ENCODE peak calls at places on chromosome 13, in nine cellular contexts. One of them, this sample, is unnamed.

GRCh38 chr13:21504379-21504778 is 45.3 kb upstream of the ZDHHC20 start:
- DNase-seq in lower leg skin: no peak
- DNase-seq in progenitor cell of endocrine pancreas: no peak
- DNase-seq in CD4-positive, alpha-beta T cell: no peak
- DNase-seq in activated naive CD8-positive, alpha-beta T cell treated with anti-CD3 and anti-CD28 coated beads, Interleukin-2, amount 50 U/mL, for 16 hours: no peak
- DNase-seq in transverse colon: no peak
- DNase-seq in aorta: no peak
- DNase-seq in mucosa of descending colon: no peak
- DNase-seq in frontal cortex: no peak
- DNase-seq in this sample: no peak

GRCh38 chr13:111937763-111938375 is 129.1 kb upstream of the SOX1 start:
- DNase-seq in lower leg skin: no peak
- DNase-seq in progenitor cell of endocrine pancreas: no peak
- DNase-seq in CD4-positive, alpha-beta T cell: no peak
- DNase-seq in activated naive CD8-positive, alpha-beta T cell treated with anti-CD3 and anti-CD28 coated beads, Interleukin-2, amount 50 U/mL, for 16 hours: no peak
- DNase-seq in transverse colon: no peak
- DNase-seq in aorta: no peak
- DNase-seq in mucosa of descending colon: no peak
- DNase-seq in frontal cortex: no peak
- DNase-seq in this sample: peak

GRCh38 chr13:28455580-28456194 is 39.2 kb downstream of the FLT1 start:
- DNase-seq in lower leg skin: no peak
- DNase-seq in progenitor cell of endocrine pancreas: no peak
- DNase-seq in CD4-positive, alpha-beta T cell: no peak
- DNase-seq in activated naive CD8-positive, alpha-beta T cell treated with anti-CD3 and anti-CD28 coated beads, Interleukin-2, amount 50 U/mL, for 16 hours: no peak
- DNase-seq in transverse colon: no peak
- DNase-seq in aorta: no peak
- DNase-seq in mucosa of descending colon: no peak
- DNase-seq in frontal cortex: no peak
- DNase-seq in this sample: no peak

GRCh38 chr13:30421093-30422055 is 919 bp upstream of the UBE2L5 start:
- DNase-seq in lower leg skin: peak
- DNase-seq in progenitor cell of endocrine pancreas: peak
- DNase-seq in CD4-positive, alpha-beta T cell: no peak
- DNase-seq in activated naive CD8-positive, alpha-beta T cell treated with anti-CD3 and anti-CD28 coated beads, Interleukin-2, amount 50 U/mL, for 16 hours: no peak
- DNase-seq in transverse colon: peak
- DNase-seq in aorta: peak
- DNase-seq in mucosa of descending colon: peak
- DNase-seq in frontal cortex: peak
- DNase-seq in this sample: peak

GRCh38 chr13:81957121-81957520 is 1616.2 kb upstream of the SPRY2 start:
- DNase-seq in lower leg skin: no peak
- DNase-seq in progenitor cell of endocrine pancreas: no peak
- DNase-seq in CD4-positive, alpha-beta T cell: no peak
- DNase-seq in activated naive CD8-positive, alpha-beta T cell treated with anti-CD3 and anti-CD28 coated beads, Interleukin-2, amount 50 U/mL, for 16 hours: no peak
- DNase-seq in transverse colon: no peak
- DNase-seq in aorta: no peak
- DNase-seq in mucosa of descending colon: no peak
- DNase-seq in frontal cortex: no peak
- DNase-seq in this sample: no peak

GRCh38 chr13:51827254-51827653 is 17.7 kb downstream of the TMEM272 start:
- DNase-seq in lower leg skin: no peak
- DNase-seq in progenitor cell of endocrine pancreas: no peak
- DNase-seq in CD4-positive, alpha-beta T cell: no peak
- DNase-seq in activated naive CD8-positive, alpha-beta T cell treated with anti-CD3 and anti-CD28 coated beads, Interleukin-2, amount 50 U/mL, for 16 hours: no peak
- DNase-seq in transverse colon: no peak
- DNase-seq in aorta: no peak
- DNase-seq in mucosa of descending colon: no peak
- DNase-seq in frontal cortex: no peak
- DNase-seq in this sample: no peak

GRCh38 chr13:40589285-40590109 is 76.9 kb downstream of the FOXO1 start:
- DNase-seq in lower leg skin: peak
- DNase-seq in progenitor cell of endocrine pancreas: no peak
- DNase-seq in CD4-positive, alpha-beta T cell: no peak
- DNase-seq in activated naive CD8-positive, alpha-beta T cell treated with anti-CD3 and anti-CD28 coated beads, Interleukin-2, amount 50 U/mL, for 16 hours: no peak
- DNase-seq in transverse colon: peak
- DNase-seq in aorta: no peak
- DNase-seq in mucosa of descending colon: peak
- DNase-seq in frontal cortex: peak
- DNase-seq in this sample: no peak

GRCh38 chr13:45518525-45519235 is 53.9 kb downstream of the COG3 start:
- DNase-seq in lower leg skin: no peak
- DNase-seq in progenitor cell of endocrine pancreas: no peak
- DNase-seq in CD4-positive, alpha-beta T cell: no peak
- DNase-seq in activated naive CD8-positive, alpha-beta T cell treated with anti-CD3 and anti-CD28 coated beads, Interleukin-2, amount 50 U/mL, for 16 hours: no peak
- DNase-seq in transverse colon: no peak
- DNase-seq in aorta: no peak
- DNase-seq in mucosa of descending colon: no peak
- DNase-seq in frontal cortex: no peak
- DNase-seq in this sample: no peak

GRCh38 chr13:75723927-75724326 is 87.8 kb downstream of the LMO7 start:
- DNase-seq in lower leg skin: no peak
- DNase-seq in progenitor cell of endocrine pancreas: no peak
- DNase-seq in CD4-positive, alpha-beta T cell: no peak
- DNase-seq in activated naive CD8-positive, alpha-beta T cell treated with anti-CD3 and anti-CD28 coated beads, Interleukin-2, amount 50 U/mL, for 16 hours: no peak
- DNase-seq in transverse colon: no peak
- DNase-seq in aorta: no peak
- DNase-seq in mucosa of descending colon: no peak
- DNase-seq in frontal cortex: no peak
- DNase-seq in this sample: no peak

GRCh38 chr13:36910545-36910944 is 9.5 kb downstream of the SMAD9 start:
- DNase-seq in lower leg skin: no peak
- DNase-seq in progenitor cell of endocrine pancreas: no peak
- DNase-seq in CD4-positive, alpha-beta T cell: no peak
- DNase-seq in activated naive CD8-positive, alpha-beta T cell treated with anti-CD3 and anti-CD28 coated beads, Interleukin-2, amount 50 U/mL, for 16 hours: no peak
- DNase-seq in transverse colon: no peak
- DNase-seq in aorta: no peak
- DNase-seq in mucosa of descending colon: no peak
- DNase-seq in frontal cortex: no peak
- DNase-seq in this sample: no peak

GRCh38 chr13:85536706-85537105 is 262.5 kb downstream of the SLITRK6 start:
- DNase-seq in lower leg skin: no peak
- DNase-seq in progenitor cell of endocrine pancreas: no peak
- DNase-seq in CD4-positive, alpha-beta T cell: no peak
- DNase-seq in activated naive CD8-positive, alpha-beta T cell treated with anti-CD3 and anti-CD28 coated beads, Interleukin-2, amount 50 U/mL, for 16 hours: no peak
- DNase-seq in transverse colon: no peak
- DNase-seq in aorta: no peak
- DNase-seq in mucosa of descending colon: no peak
- DNase-seq in frontal cortex: no peak
- DNase-seq in this sample: no peak

GRCh38 chr13:22861958-22862466 is 318.8 kb upstream of the SGCG start:
- DNase-seq in lower leg skin: no peak
- DNase-seq in progenitor cell of endocrine pancreas: no peak
- DNase-seq in CD4-positive, alpha-beta T cell: no peak
- DNase-seq in activated naive CD8-positive, alpha-beta T cell treated with anti-CD3 and anti-CD28 coated beads, Interleukin-2, amount 50 U/mL, for 16 hours: no peak
- DNase-seq in transverse colon: no peak
- DNase-seq in aorta: no peak
- DNase-seq in mucosa of descending colon: no peak
- DNase-seq in frontal cortex: no peak
- DNase-seq in this sample: no peak

GRCh38 chr13:51519839-51520238 is 64.4 kb upstream of the WDFY2 start:
- DNase-seq in lower leg skin: no peak
- DNase-seq in progenitor cell of endocrine pancreas: no peak
- DNase-seq in CD4-positive, alpha-beta T cell: no peak
- DNase-seq in activated naive CD8-positive, alpha-beta T cell treated with anti-CD3 and anti-CD28 coated beads, Interleukin-2, amount 50 U/mL, for 16 hours: no peak
- DNase-seq in transverse colon: no peak
- DNase-seq in aorta: no peak
- DNase-seq in mucosa of descending colon: no peak
- DNase-seq in frontal cortex: no peak
- DNase-seq in this sample: no peak

GRCh38 chr13:49443327-49443688 is 556 bp downstream of the CAB39L start:
- DNase-seq in lower leg skin: no peak
- DNase-seq in progenitor cell of endocrine pancreas: no peak
- DNase-seq in CD4-positive, alpha-beta T cell: no peak
- DNase-seq in activated naive CD8-positive, alpha-beta T cell treated with anti-CD3 and anti-CD28 coated beads, Interleukin-2, amount 50 U/mL, for 16 hours: no peak
- DNase-seq in transverse colon: no peak
- DNase-seq in aorta: no peak
- DNase-seq in mucosa of descending colon: no peak
- DNase-seq in frontal cortex: peak
- DNase-seq in this sample: no peak

GRCh38 chr13:50026788-50027473 is 11.7 kb downstream of the KCNRG start:
- DNase-seq in lower leg skin: no peak
- DNase-seq in progenitor cell of endocrine pancreas: no peak
- DNase-seq in CD4-positive, alpha-beta T cell: no peak
- DNase-seq in activated naive CD8-positive, alpha-beta T cell treated with anti-CD3 and anti-CD28 coated beads, Interleukin-2, amount 50 U/mL, for 16 hours: no peak
- DNase-seq in transverse colon: no peak
- DNase-seq in aorta: no peak
- DNase-seq in mucosa of descending colon: no peak
- DNase-seq in frontal cortex: no peak
- DNase-seq in this sample: no peak

GRCh38 chr13:51912511-51913225 is 50.9 kb downstream of the CCDC70 start:
- DNase-seq in lower leg skin: no peak
- DNase-seq in progenitor cell of endocrine pancreas: no peak
- DNase-seq in CD4-positive, alpha-beta T cell: no peak
- DNase-seq in activated naive CD8-positive, alpha-beta T cell treated with anti-CD3 and anti-CD28 coated beads, Interleukin-2, amount 50 U/mL, for 16 hours: no peak
- DNase-seq in transverse colon: no peak
- DNase-seq in aorta: no peak
- DNase-seq in mucosa of descending colon: no peak
- DNase-seq in frontal cortex: no peak
- DNase-seq in this sample: no peak

GRCh38 chr13:32334676-32335075 is 19.4 kb downstream of the BRCA2 start:
- DNase-seq in lower leg skin: no peak
- DNase-seq in progenitor cell of endocrine pancreas: no peak
- DNase-seq in CD4-positive, alpha-beta T cell: no peak
- DNase-seq in activated naive CD8-positive, alpha-beta T cell treated with anti-CD3 and anti-CD28 coated beads, Interleukin-2, amount 50 U/mL, for 16 hours: no peak
- DNase-seq in transverse colon: no peak
- DNase-seq in aorta: no peak
- DNase-seq in mucosa of descending colon: no peak
- DNase-seq in frontal cortex: no peak
- DNase-seq in this sample: no peak

GRCh38 chr13:79772811-79773210 is 291.9 kb downstream of the NDFIP2 start:
- DNase-seq in lower leg skin: no peak
- DNase-seq in progenitor cell of endocrine pancreas: no peak
- DNase-seq in CD4-positive, alpha-beta T cell: no peak
- DNase-seq in activated naive CD8-positive, alpha-beta T cell treated with anti-CD3 and anti-CD28 coated beads, Interleukin-2, amount 50 U/mL, for 16 hours: no peak
- DNase-seq in transverse colon: no peak
- DNase-seq in aorta: no peak
- DNase-seq in mucosa of descending colon: no peak
- DNase-seq in frontal cortex: no peak
- DNase-seq in this sample: no peak

GRCh38 chr13:89361909-89362308 is 1690.7 kb downstream of the SLITRK5 start:
- DNase-seq in lower leg skin: no peak
- DNase-seq in progenitor cell of endocrine pancreas: no peak
- DNase-seq in CD4-positive, alpha-beta T cell: no peak
- DNase-seq in activated naive CD8-positive, alpha-beta T cell treated with anti-CD3 and anti-CD28 coated beads, Interleukin-2, amount 50 U/mL, for 16 hours: no peak
- DNase-seq in transverse colon: no peak
- DNase-seq in aorta: no peak
- DNase-seq in mucosa of descending colon: no peak
- DNase-seq in frontal cortex: no peak
- DNase-seq in this sample: no peak